ENCODE peak calls at places on chromosomes 4 and X, in ten cellular contexts. D is HFF-Myc, T is WTC11, F is MCF 10A, M is mesothelial cell of epicardium, B is cardiac muscle cell, G is left ventricle myocardium inferior, O is GM12865, Z is stomach, H is choroid plexus epithelial cell. J is an unnamed sample.

GRCh38 chr4:6120361-6120760 is 80.0 kb downstream of the JAKMIP1 start:
- DNase-seq in D (no peak), T (no peak), O (no peak), F (no peak), H (no peak), B (no peak), M (no peak), Z (no peak), G (no peak), J (no peak)

GRCh38 chr4:11028334-11028733 is 343.8 kb upstream of the CLNK start:
- DNase-seq in Z (no peak), H (peak; percentile 14), F (no peak), B (no peak), T (no peak), G (no peak), M (no peak), O (no peak), D (no peak), J (no peak)

GRCh38 chrX:154013614-154014360 is 5.9 kb downstream of the IRAK1 start:
- DNase-seq in Z (peak; percentile 41), D (no peak), O (peak; percentile 52), F (peak; percentile 32), H (peak; percentile 36), G (no peak), B (peak; percentile 42), T (peak; percentile 55), M (no peak), J (peak; percentile 59)

GRCh38 chr4:54403700-54404453 is 174.8 kb downstream of the PDGFRA start:
- DNase-seq in H (no peak), D (no peak), T (no peak), G (no peak), F (no peak), B (no peak), O (no peak), Z (no peak), M (no peak), J (no peak)

GRCh38 chr4:60724623-60725022 is 475.5 kb upstream of the ADGRL3 start:
- DNase-seq in M (no peak), D (peak; percentile 32), F (peak; percentile 33), H (peak; percentile 86), B (peak; percentile 12), G (no peak), Z (no peak), O (no peak), T (no peak), J (no peak)

GRCh38 chrX:118634336-118634735 is 93.1 kb upstream of the IL13RA1 start:
- DNase-seq in F (no peak), O (no peak), B (no peak), G (no peak), M (no peak), T (no peak), Z (no peak), H (no peak), D (no peak), J (no peak)

GRCh38 chr4:118967393-118967792 is 78.7 kb downstream of the SYNPO2 start:
- DNase-seq in B (no peak), Z (no peak), O (peak; percentile 26), T (no peak), H (peak; percentile 78), F (peak; percentile 82), D (no peak), G (no peak), M (no peak), J (no peak)

GRCh38 chr4:23279377-23279988 is 586.7 kb downstream of the GBA3 start:
- DNase-seq in T (no peak), D (no peak), O (no peak), Z (no peak), H (peak; percentile 0), M (no peak), G (no peak), F (peak; percentile 77), B (no peak), J (no peak)

GRCh38 chr4:53380221-53380620 is 2.8 kb downstream of the FIP1L1 start:
- DNase-seq in B (no peak), T (no peak), G (no peak), D (no peak), O (no peak), H (no peak), M (no peak), Z (no peak), F (no peak), J (no peak)

GRCh38 chr4:40838742-40839141 is 89.0 kb downstream of the NSUN7 start:
- DNase-seq in B (no peak), G (no peak), F (no peak), Z (no peak), O (no peak), D (no peak), M (no peak), H (peak; percentile 24), T (no peak), J (no peak)

GRCh38 chr4:110824344-110824743 is 201.5 kb upstream of the PITX2 start:
- DNase-seq in F (no peak), T (no peak), Z (no peak), H (no peak), G (no peak), O (no peak), D (no peak), M (no peak), B (no peak), J (no peak)

GRCh38 chr4:101191302-101192098 is 155.8 kb downstream of the PPP3CA start:
- DNase-seq in B (no peak), H (peak; percentile 87), O (no peak), Z (peak; percentile 73), T (peak; percentile 28), M (no peak), G (peak; percentile 72), D (peak; percentile 33), F (no peak), J (no peak)

GRCh38 chr4:122195718-122196117 is 43.6 kb downstream of the BLTP1 start:
- DNase-seq in H (no peak), D (no peak), G (no peak), Z (no peak), O (no peak), B (no peak), F (no peak), M (no peak), T (no peak), J (no peak)

GRCh38 chr4:86919824-86920223 is 15.0 kb upstream of the AFF1 start:
- DNase-seq in D (no peak), H (peak; percentile 54), B (no peak), Z (no peak), T (no peak), G (no peak), O (no peak), M (no peak), F (no peak), J (no peak)

DNA sequence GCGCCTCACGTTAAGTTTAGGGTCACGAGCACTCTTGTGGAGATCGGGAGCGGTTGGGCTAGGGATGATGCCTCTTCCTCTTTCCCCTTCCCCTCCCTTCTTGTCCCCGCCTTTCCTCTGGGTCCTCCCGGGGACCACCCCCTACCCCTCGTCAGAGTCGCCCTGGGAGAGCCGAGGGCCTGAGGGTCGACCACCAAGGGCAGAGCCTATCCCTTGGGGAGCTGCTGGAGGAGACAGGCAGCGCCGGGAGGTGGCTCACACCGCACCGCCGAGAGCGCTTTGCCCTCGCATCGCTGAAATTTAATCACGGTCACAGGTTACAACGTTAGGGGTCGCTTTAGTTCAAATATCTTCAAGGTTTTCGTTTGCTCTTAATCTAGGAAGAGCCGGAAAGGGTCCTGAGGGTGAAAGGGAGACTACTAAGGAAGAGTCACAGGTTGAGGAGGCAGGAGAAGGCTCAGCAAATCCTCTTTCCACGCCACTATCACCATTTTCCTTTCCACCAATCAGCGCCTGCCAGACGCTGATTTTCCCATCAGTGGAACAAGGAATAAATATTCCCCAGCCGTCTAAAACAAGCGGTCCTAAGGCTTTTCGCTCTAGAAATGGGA is 529 bp upstream of the SNCA start:
- DNase-seq in G (no peak), D (no peak), T (peak; percentile 66), Z (no peak), M (no peak), O (no peak), B (peak; percentile 65), H (peak; percentile 37), F (peak; percentile 55), J (peak; percentile 39)
- TF ChIP-seq CTCF in G (no peak), D (peak; percentile 10), T (peak; percentile 16), Z (no peak), M (no peak), O (no peak), B (peak; percentile 22), H (peak; percentile 11), F (peak; percentile 16), J (no peak)

GRCh38 chr4:48908687-48909086 is 2.1 kb upstream of the OCIAD2 start:
- DNase-seq in F (no peak), D (no peak), H (no peak), Z (no peak), M (no peak), B (no peak), O (no peak), T (no peak), G (no peak), J (no peak)

GRCh38 chr4:48905363-48906015 is 1.1 kb downstream of the OCIAD2 start:
- DNase-seq in G (no peak), O (no peak), M (no peak), H (peak; percentile 66), D (no peak), Z (peak; percentile 31), T (no peak), F (peak; percentile 82), B (no peak), J (no peak)

GRCh38 chr4:48907706-48908477 is 1.3 kb upstream of the OCIAD2 start:
- DNase-seq in O (no peak), Z (no peak), H (no peak), F (no peak), D (no peak), B (no peak), G (no peak), T (no peak), M (no peak), J (no peak)

GRCh38 chr4:48904541-48905142 is 1.9 kb downstream of the OCIAD2 start:
- DNase-seq in M (no peak), D (no peak), O (no peak), H (peak; percentile 71), G (no peak), F (no peak), T (no peak), Z (no peak), B (no peak), J (no peak)

GRCh38 chr4:48906283-48907173 is at the start of gene OCIAD2:
- DNase-seq in F (peak; percentile 64), D (no peak), T (peak; percentile 77), Z (peak; percentile 84), B (peak; percentile 52), M (peak; percentile 33), H (peak; percentile 39), O (peak; percentile 88), G (peak; percentile 45), J (peak; percentile 88)
- TF ChIP-seq CTCF in F (no peak), D (no peak), T (no peak), Z (no peak), B (no peak), M (no peak), H (no peak), O (peak; percentile 10), G (peak; percentile 30), J (peak; percentile 3)

GRCh38 chr4:123659759-123660158 is 263.2 kb downstream of the SPRY1 start:
- DNase-seq in B (peak; percentile 8), O (peak; percentile 30), M (no peak), T (no peak), H (peak; percentile 27), F (peak; percentile 39), Z (no peak), G (no peak), D (no peak), J (no peak)
- TF ChIP-seq CTCF in B (no peak), O (peak; percentile 40), M (no peak), T (no peak), H (peak; percentile 38), F (peak; percentile 23), Z (no peak), G (peak; percentile 45), D (peak; percentile 16), J (no peak)

GRCh38 chrX:261167-261857 is 19.9 kb upstream of the PLCXD1 start:
- DNase-seq in H (no peak), F (no peak), G (no peak), Z (peak; percentile 51), B (no peak), O (no peak), D (no peak), T (peak; percentile 5), M (no peak), J (no peak)
- TF ChIP-seq CTCF in H (peak; percentile 4), F (no peak), G (no peak), Z (no peak), B (peak; percentile 26), O (no peak), D (no peak), T (no peak), M (no peak), J (no peak)

J was measured in GM20000.